ENCODE peak calls at places on chromosome 21, in ten cellular contexts. W is DMS153; B is D341Med; O is heart left ventricle; Q is NCI-H1092; Y is activated CD8-positive, alpha-beta memory T cell treated with anti-CD3 and anti-CD28 coated beads for 24 hours; A is GM20000; K is HT-29; R is colonic mucosa; I is CD8-positive, alpha-beta memory T cell. E is an unnamed sample.
A peak's percentile ranks its signal among the peaks of the same experiment; 100 is the strongest.

GRCh38 chr21:42094811-42095210 is 23.7 kb downstream of the UMODL1 start:
- DNase-seq in W (no peak), B (no peak), O (no peak), Q (no peak), Y (no peak), A (no peak), K (no peak), R (no peak), I (no peak), E (no peak)

GRCh38 chr21:45366931-45367401 is 38.0 kb upstream of the COL18A1 start:
- DNase-seq in W (no peak), B (no peak), O (peak; percentile 48), Q (no peak), Y (no peak), A (no peak), K (peak; percentile 19), R (peak; percentile 43), I (no peak), E (no peak)

GRCh38 chr21:46328151-46328550 is 4.2 kb downstream of the PCNT start:
- DNase-seq in W (no peak), B (no peak), O (no peak), Q (no peak), Y (no peak), A (no peak), K (no peak), R (no peak), I (no peak), E (no peak)

GRCh38 chr21:45364464-45365185 is 40.3 kb upstream of the COL18A1 start:
- DNase-seq in W (no peak), B (no peak), O (peak; percentile 65), Q (no peak), Y (no peak), A (no peak), K (no peak), R (no peak), I (no peak), E (no peak)

GRCh38 chr21:44959376-44960091 is 19.7 kb downstream of the SLX9 start:
- DNase-seq in W (no peak), B (no peak), O (peak; percentile 32), Q (no peak), Y (no peak), A (no peak), K (no peak), R (no peak), I (no peak), E (no peak)

GRCh38 chr21:39314155-39315027 is 959 bp upstream of the BRWD1 start:
- DNase-seq in W (peak; percentile 6), B (no peak), O (peak; percentile 59), Q (peak; percentile 64), Y (peak; percentile 76), A (peak; percentile 34), K (peak; percentile 45), R (peak; percentile 63), I (peak; percentile 4), E (peak; percentile 56)

GRCh38 chr21:31557956-31558838 is 101.3 kb upstream of the SOD1 start:
- DNase-seq in W (peak; percentile 49), B (peak; percentile 76), O (no peak), Q (peak; percentile 71), Y (peak; percentile 72), A (peak; percentile 46), K (no peak), R (peak; percentile 41), I (peak; percentile 4), E (no peak)

GRCh38 chr21:15210235-15210678 is 145.5 kb upstream of the NRIP1 start:
- DNase-seq in W (no peak), B (no peak), O (peak; percentile 52), Q (no peak), Y (no peak), A (no peak), K (peak; percentile 38), R (no peak), I (no peak), E (no peak)

GRCh38 chr21:44949161-44950015 is 9.6 kb downstream of the SLX9 start:
- DNase-seq in W (no peak), B (peak; percentile 89), O (peak; percentile 94), Q (no peak), Y (peak; percentile 93), A (peak; percentile 94), K (peak; percentile 69), R (peak; percentile 91), I (peak; percentile 65), E (peak; percentile 83)

GRCh38 chr21:28220670-28221069 is 772.0 kb downstream of the LTN1 start:
- DNase-seq in W (no peak), B (no peak), O (no peak), Q (no peak), Y (no peak), A (no peak), K (no peak), R (no peak), I (no peak), E (no peak)

GRCh38 chr21:20997308-20997632 is 939 bp upstream of the NCAM2 start:
- DNase-seq in W (no peak), B (no peak), O (peak; percentile 27), Q (no peak), Y (peak; percentile 56), A (no peak), K (no peak), R (no peak), I (no peak), E (no peak)

GRCh38 chr21:26961704-26962103 is 5.2 kb downstream of the ADAMTS5 start:
- DNase-seq in W (no peak), B (no peak), O (no peak), Q (no peak), Y (no peak), A (no peak), K (no peak), R (peak; percentile 26), I (no peak), E (no peak)

GRCh38 chr21:45390831-45391742 is 13.9 kb upstream of the COL18A1 start:
- DNase-seq in W (no peak), B (no peak), O (peak; percentile 14), Q (no peak), Y (no peak), A (no peak), K (no peak), R (no peak), I (no peak), E (no peak)

GRCh38 chr21:29384608-29385359 is 86.1 kb downstream of the BACH1 start:
- DNase-seq in W (no peak), B (no peak), O (no peak), Q (no peak), Y (no peak), A (no peak), K (no peak), R (no peak), I (no peak), E (no peak)

GRCh38 chr21:32712043-32712442 is 15.8 kb downstream of the SYNJ1 start:
- DNase-seq in W (no peak), B (no peak), O (no peak), Q (no peak), Y (no peak), A (peak; percentile 65), K (no peak), R (no peak), I (no peak), E (peak; percentile 25)

GRCh38 chr21:45487891-45488600 is 54.2 kb downstream of the SLC19A1 start:
- DNase-seq in W (no peak), B (no peak), O (no peak), Q (no peak), Y (no peak), A (no peak), K (no peak), R (no peak), I (no peak), E (no peak)

GRCh38 chr21:42155045-42155855 is 63.7 kb upstream of the ABCG1 start:
- DNase-seq in W (no peak), B (no peak), O (no peak), Q (no peak), Y (peak; percentile 51), A (no peak), K (no peak), R (no peak), I (no peak), E (no peak)

GRCh38 chr21:46229133-46229922 is 754 bp upstream of the LSS start:
- DNase-seq in W (no peak), B (peak; percentile 86), O (no peak), Q (peak; percentile 59), Y (no peak), A (peak; percentile 80), K (peak; percentile 20), R (no peak), I (no peak), E (peak; percentile 59)

GRCh38 chr21:34524671-34525601 is 12.9 kb upstream of the KCNE1 start:
- DNase-seq in W (no peak), B (no peak), O (no peak), Q (no peak), Y (no peak), A (no peak), K (no peak), R (no peak), I (no peak), E (no peak)

GRCh38 chr21:42160111-42160949 is 58.6 kb upstream of the ABCG1 start:
- DNase-seq in W (no peak), B (peak; percentile 19), O (no peak), Q (no peak), Y (peak; percentile 56), A (no peak), K (no peak), R (no peak), I (no peak), E (no peak)

GRCh38 chr21:14630556-14631069 is 84.5 kb upstream of the SAMSN1 start:
- DNase-seq in W (no peak), B (no peak), O (no peak), Q (no peak), Y (no peak), A (peak; percentile 10), K (no peak), R (no peak), I (no peak), E (no peak)

GRCh38 chr21:44958471-44959191 is 18.8 kb downstream of the SLX9 start:
- DNase-seq in W (no peak), B (no peak), O (peak; percentile 92), Q (no peak), Y (no peak), A (no peak), K (no peak), R (no peak), I (no peak), E (no peak)

GRCh38 chr21:33136898-33137502 is 67.1 kb downstream of the OLIG1 start:
- DNase-seq in W (no peak), B (no peak), O (no peak), Q (no peak), Y (no peak), A (no peak), K (no peak), R (no peak), I (no peak), E (no peak)

GRCh38 chr21:42092805-42093590 is 21.9 kb downstream of the UMODL1 start:
- DNase-seq in W (no peak), B (no peak), O (no peak), Q (no peak), Y (no peak), A (no peak), K (no peak), R (no peak), I (no peak), E (no peak)

GRCh38 chr21:31142600-31142999 is 104.3 kb upstream of the KRTAP19-8 start:
- DNase-seq in W (no peak), B (no peak), O (peak; percentile 30), Q (no peak), Y (no peak), A (no peak), K (no peak), R (no peak), I (no peak), E (peak; percentile 21)

GRCh38 chr21:46605759-46606426 is 1.0 kb upstream of the S100B start:
- DNase-seq in W (no peak), B (no peak), O (peak; percentile 62), Q (no peak), Y (peak; percentile 78), A (peak; percentile 72), K (no peak), R (no peak), I (peak; percentile 56), E (peak; percentile 20)

E was measured in RPMI8226.